ENCODE peak calls at places on chromosomes 12 and 14, in seven cellular contexts. T, E, J, Z, H, Y and L are unnamed samples.

GRCh38 chr14:88597601-88598000 is 34.8 kb downstream of the ZC3H14 start:
- DNase-seq in T (no peak), E (no peak), J (no peak), Z (no peak), H (no peak), Y (no peak), L (no peak)

GRCh38 chr14:25108959-25109358 is 59.0 kb upstream of the STXBP6 start:
- DNase-seq in T (no peak), E (no peak), J (peak; percentile 32), Z (peak; percentile 57), H (no peak), Y (peak; percentile 6), L (peak; percentile 28)

GRCh38 chr14:92951912-92952471 is 29.0 kb downstream of the CHGA start:
- DNase-seq in T (peak; percentile 58), E (peak; percentile 48), J (peak; percentile 37), Z (peak; percentile 83), H (peak; percentile 87), Y (peak; percentile 12), L (peak; percentile 82)

GRCh38 chr12:100403446-100403845 is 46.6 kb downstream of the SLC17A8 start:
- DNase-seq in T (no peak), E (no peak), J (no peak), Z (no peak), H (no peak), Y (peak; percentile 39), L (no peak)

GRCh38 chr12:52798671-52799497 is 3.0 kb upstream of the KRT3 start:
- DNase-seq in T (peak; percentile 5), E (peak; percentile 9), J (no peak), Z (peak; percentile 84), H (no peak), Y (peak; percentile 49), L (no peak)

GRCh38 chr12:96176575-96176974 is 17.6 kb upstream of the ELK3 start:
- DNase-seq in T (no peak), E (no peak), J (no peak), Z (no peak), H (no peak), Y (no peak), L (no peak)

GRCh38 chr14:103597623-103598372 is 31.2 kb upstream of the KLC1 start:
- DNase-seq in T (peak; percentile 87), E (peak; percentile 95), J (no peak), Z (peak; percentile 71), H (no peak), Y (peak; percentile 89), L (peak; percentile 91)

GRCh38 chr12:63321373-63321772 is 170.4 kb upstream of the AVPR1A start:
- DNase-seq in T (no peak), E (no peak), J (no peak), Z (no peak), H (no peak), Y (no peak), L (no peak)

GRCh38 chr12:102638777-102639176 is 158.4 kb upstream of the IGF1 start:
- DNase-seq in T (peak; percentile 41), E (peak; percentile 76), J (no peak), Z (peak; percentile 16), H (no peak), Y (peak; percentile 9), L (peak; percentile 60)

GRCh38 chr14:33408291-33408690 is 469.6 kb downstream of the NPAS3 start:
- DNase-seq in T (no peak), E (no peak), J (no peak), Z (no peak), H (no peak), Y (no peak), L (no peak)

GRCh38 chr12:6452908-6453630 is 1.2 kb downstream of the TAPBPL start:
- DNase-seq in T (no peak), E (no peak), J (no peak), Z (no peak), H (peak; percentile 87), Y (no peak), L (no peak)

GRCh38 chr12:53538209-53538689 is 31.0 kb upstream of the NPFF start:
- DNase-seq in T (peak; percentile 83), E (peak; percentile 68), J (peak; percentile 94), Z (peak; percentile 59), H (no peak), Y (peak; percentile 41), L (peak; percentile 73)

GRCh38 chr14:59438148-59438766 is 26.9 kb downstream of the GPR135 start:
- DNase-seq in T (peak; percentile 51), E (peak; percentile 78), J (no peak), Z (peak; percentile 8), H (no peak), Y (peak; percentile 91), L (peak; percentile 40)

GRCh38 chr14:40413146-40413545 is 980.9 kb upstream of the FBXO33 start:
- DNase-seq in T (no peak), E (no peak), J (no peak), Z (no peak), H (no peak), Y (peak; percentile 60), L (no peak)

GRCh38 chr12:62817556-62818271 is 117.2 kb downstream of the PPM1H start:
- DNase-seq in T (peak; percentile 29), E (peak; percentile 61), J (no peak), Z (no peak), H (no peak), Y (peak; percentile 88), L (peak; percentile 55)

GRCh38 chr12:132450391-132451171 is 39.4 kb upstream of the FBRSL1 start:
- DNase-seq in T (no peak), E (no peak), J (no peak), Z (no peak), H (peak; percentile 65), Y (no peak), L (peak; percentile 9)

GRCh38 chr12:132448453-132448800 is 41.5 kb upstream of the FBRSL1 start:
- DNase-seq in T (no peak), E (no peak), J (no peak), Z (no peak), H (no peak), Y (no peak), L (no peak)

GRCh38 chr12:132447731-132448452 is 42.1 kb upstream of the FBRSL1 start:
- DNase-seq in T (no peak), E (no peak), J (no peak), Z (no peak), H (no peak), Y (no peak), L (no peak)

GRCh38 chr12:132451172-132451835 is 38.6 kb upstream of the FBRSL1 start:
- DNase-seq in T (no peak), E (no peak), J (no peak), Z (no peak), H (peak; percentile 66), Y (no peak), L (no peak)

GRCh38 chr12:132449565-132450390 is 40.2 kb upstream of the FBRSL1 start:
- DNase-seq in T (no peak), E (no peak), J (no peak), Z (no peak), H (peak; percentile 65), Y (no peak), L (no peak)
- H3K9ac ChIP-seq in T (no peak overlapping the region), E (no peak overlapping the region), J (no peak overlapping the region), Z (no peak overlapping the region), H (no peak overlapping the region), Y (no peak overlapping the region), L (no peak overlapping the region)

GRCh38 chr12:47808049-47808448 is 11.7 kb downstream of the HDAC7 start:
- DNase-seq in T (peak; percentile 84), E (peak; percentile 68), J (no peak), Z (peak; percentile 41), H (peak; percentile 87), Y (peak; percentile 52), L (peak; percentile 39)

GRCh38 chr12:47803196-47803875 is 16.4 kb downstream of the HDAC7 start:
- DNase-seq in T (no peak), E (no peak), J (no peak), Z (no peak), H (no peak), Y (no peak), L (no peak)

GRCh38 chr12:47807338-47807737 is 12.4 kb downstream of the HDAC7 start:
- DNase-seq in T (no peak), E (no peak), J (no peak), Z (no peak), H (no peak), Y (no peak), L (no peak)

GRCh38 chr12:47804177-47804576 is 15.5 kb downstream of the HDAC7 start:
- DNase-seq in T (no peak), E (no peak), J (no peak), Z (no peak), H (no peak), Y (no peak), L (no peak)

DNA sequence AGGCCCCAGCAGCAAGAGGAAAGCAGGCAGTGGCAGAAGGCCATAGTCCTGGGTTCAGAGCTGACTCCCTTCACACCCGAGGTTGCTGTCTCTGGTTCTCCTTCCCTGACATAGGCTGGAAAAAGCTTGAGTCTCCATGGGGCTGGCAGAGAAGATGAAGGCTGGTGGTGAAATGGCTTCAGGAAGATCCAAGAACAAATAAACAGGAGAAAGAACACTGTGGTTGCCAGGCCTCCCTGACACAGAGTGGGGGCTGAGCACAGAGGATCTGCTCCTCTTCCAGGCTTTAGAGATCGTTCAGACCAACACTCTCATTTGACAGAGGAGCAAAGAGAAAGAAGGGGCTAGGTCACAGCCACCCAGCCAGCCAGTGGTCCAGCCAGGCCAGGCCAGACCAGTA is 14.3 kb downstream of the HDAC7 start:
- DNase-seq in T (peak; percentile 60), E (peak; percentile 51), J (no peak), Z (no peak), H (no peak), Y (no peak), L (no peak)
- H3K4me1 ChIP-seq in T (peaks cover 64% of the 10 kb centered on the region), E (peaks cover 57% of the 10 kb centered on the region), J (no peaks in the 10 kb centered on the region), Z (peaks cover 50% of the 10 kb centered on the region), H (peaks cover 34% of the 10 kb centered on the region), Y (peaks cover 31% of the 10 kb centered on the region), L (peaks cover 88% of the 10 kb centered on the region)

GRCh38 chr12:107957459-107957858 is 171.6 kb upstream of the WSCD2 start:
- DNase-seq in T (no peak), E (no peak), J (no peak), Z (no peak), H (no peak), Y (no peak), L (no peak)

GRCh38 chr12:107951024-107951423 is 176.5 kb downstream of the ASCL4 start:
- DNase-seq in T (no peak), E (no peak), J (no peak), Z (no peak), H (no peak), Y (no peak), L (no peak)

DNA sequence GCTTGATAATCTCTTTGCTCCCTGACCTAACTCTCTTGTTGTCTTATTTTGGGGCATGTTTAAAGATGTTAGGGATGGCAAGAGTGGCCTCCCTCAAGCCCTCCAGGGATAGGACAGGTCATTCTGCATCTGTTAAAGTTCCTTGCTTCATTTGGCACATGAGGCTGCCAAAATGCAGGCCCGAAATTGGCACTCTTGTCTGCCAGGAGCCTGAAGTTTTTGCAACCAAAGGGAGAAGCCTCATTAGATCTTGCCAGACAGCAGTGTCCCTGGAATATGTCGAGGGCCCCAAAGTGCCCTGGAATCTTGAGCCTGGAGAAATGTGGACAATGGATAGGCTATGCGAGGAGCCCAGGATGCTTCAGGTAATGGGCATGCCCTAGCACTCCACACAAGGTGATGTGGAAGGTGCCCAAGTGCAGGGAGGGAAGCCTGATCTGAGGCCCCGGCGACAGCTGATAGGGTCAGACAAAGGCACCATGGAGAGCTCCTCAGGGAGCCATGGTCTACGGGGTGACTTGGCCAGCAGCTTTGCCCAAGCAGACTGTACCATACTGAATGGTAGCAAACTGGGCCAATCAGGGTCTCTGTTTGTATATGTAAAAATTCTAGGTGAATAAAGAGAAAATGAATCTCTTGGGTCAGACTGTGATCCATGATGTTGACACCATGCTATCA is 173.0 kb upstream of the WSCD2 start:
- DNase-seq in T (no peak), E (no peak), J (no peak), Z (no peak), H (no peak), Y (no peak), L (no peak)
- H3K36me3 ChIP-seq in T (no peaks in the 10 kb centered on the region), E (no peaks in the 10 kb centered on the region), J (no peaks in the 10 kb centered on the region), Z (no peaks in the 10 kb centered on the region), H (no peaks in the 10 kb centered on the region), Y (no peaks in the 10 kb centered on the region), L (no peaks in the 10 kb centered on the region)

GRCh38 chr12:119154435-119154818 is 24.3 kb upstream of the HSPB8 start:
- DNase-seq in T (peak; percentile 33), E (no peak), J (no peak), Z (peak; percentile 76), H (no peak), Y (no peak), L (no peak)
- H3K9ac ChIP-seq in T (no peak overlapping the region), E (no peak overlapping the region), J (no peak overlapping the region), Z (no peak overlapping the region), H (no peak overlapping the region), Y (no peak overlapping the region), L (no peak overlapping the region)